ENCODE peak calls at places on chromosomes 11 and 22, in seven cellular contexts. R is esophagus squamous epithelium, F is RWPE1, H is dorsolateral prefrontal cortex, D is psoas muscle, Q is endothelial cell of umbilical vein, K is lower leg skin. U is an unnamed sample.

GRCh38 chr11:63909621-63910506 is 7.1 kb downstream of the RCOR2 start:
- DNase-seq in F (no peak), K (no peak), H (no peak), R (no peak), Q (no peak), D (no peak), U (peak)

GRCh38 chr11:47464479-47464878 is 15.5 kb upstream of the RAPSN start:
- DNase-seq in K (no peak), R (no peak), F (no peak), H (no peak), Q (no peak), D (no peak), U (peak)

GRCh38 chr11:120340529-120340928 is 4.3 kb downstream of the ARHGEF12 start:
- DNase-seq in Q (peak), K (no peak), F (peak), D (no peak), H (no peak), R (no peak), U (no peak)

GRCh38 chr11:74019104-74019738 is 10.3 kb upstream of the UCP3 start:
- DNase-seq in R (no peak), Q (no peak), H (no peak), K (peak), D (no peak), F (no peak), U (no peak)

GRCh38 chr11:64710418-64711137 is 12.4 kb downstream of the NRXN2 start:
- DNase-seq in H (no peak), R (no peak), K (no peak), F (peak), Q (no peak), D (no peak), U (no peak)

GRCh38 chr11:71180694-71181466 is 71.5 kb downstream of the SHANK2 start:
- DNase-seq in F (no peak), D (no peak), K (peak), H (no peak), R (no peak), Q (no peak), U (no peak)

GRCh38 chr22:33271390-33272161 is 213.4 kb upstream of the SYN3 start:
- DNase-seq in H (peak), D (peak), F (no peak), K (no peak), R (no peak), Q (no peak), U (no peak)

GRCh38 chr22:23705358-23705757 is 14.5 kb downstream of the RGL4 start:
- DNase-seq in H (no peak), R (no peak), Q (no peak), F (no peak), K (no peak), D (no peak), U (no peak)

GRCh38 chr11:73664894-73665293 is 18.5 kb downstream of the PLEKHB1 start:
- DNase-seq in K (peak), R (no peak), H (no peak), F (no peak), D (no peak), Q (no peak), U (no peak)

GRCh38 chr11:100636536-100636935 is 50.6 kb upstream of the ARHGAP42 start:
- DNase-seq in D (no peak), R (no peak), K (no peak), Q (no peak), H (no peak), F (no peak), U (no peak)

GRCh38 chr11:95338430-95338991 is 107.5 kb upstream of the SESN3 start:
- DNase-seq in F (no peak), R (no peak), H (peak), Q (peak), D (peak), K (no peak), U (no peak)

GRCh38 chr22:45083659-45084305 is 74.0 kb upstream of the PHF21B start:
- DNase-seq in K (no peak), D (no peak), Q (no peak), R (no peak), F (peak), H (no peak), U (no peak)

GRCh38 chr11:19938051-19938856 is 222.0 kb downstream of the DBX1 start:
- DNase-seq in R (no peak), D (peak), Q (peak), H (no peak), F (peak), K (no peak), U (peak)

GRCh38 chr11:69144316-69144715 is 11.4 kb upstream of the SMIM38 start:
- DNase-seq in H (no peak), R (no peak), D (no peak), F (no peak), K (peak), Q (no peak), U (no peak)

GRCh38 chr11:614583-615452 is 932 bp downstream of the IRF7 start:
- DNase-seq in Q (no peak), K (peak), R (no peak), H (no peak), F (peak), D (peak), U (no peak)

GRCh38 chr11:108672113-108672512 is 7.2 kb downstream of the DDX10 start:
- DNase-seq in Q (peak), R (no peak), F (no peak), H (no peak), D (no peak), K (no peak), U (no peak)

GRCh38 chr11:13781153-13781552 is 112.7 kb downstream of the FAR1 start:
- DNase-seq in R (no peak), D (no peak), F (no peak), H (no peak), Q (no peak), K (no peak), U (no peak)

GRCh38 chr11:61577383-61578118 is 3.3 kb downstream of the SYT7 start:
- DNase-seq in R (no peak), K (no peak), Q (no peak), F (no peak), H (no peak), D (no peak), U (peak)

GRCh38 chr11:59183768-59184167 is 11.8 kb downstream of the DTX4 start:
- DNase-seq in Q (no peak), F (no peak), D (no peak), K (no peak), H (no peak), R (no peak), U (no peak)

GRCh38 chr11:113436672-113437252 is 38.4 kb downstream of the DRD2 start:
- DNase-seq in R (no peak), K (no peak), D (no peak), F (no peak), Q (no peak), H (no peak), U (peak)

DNA sequence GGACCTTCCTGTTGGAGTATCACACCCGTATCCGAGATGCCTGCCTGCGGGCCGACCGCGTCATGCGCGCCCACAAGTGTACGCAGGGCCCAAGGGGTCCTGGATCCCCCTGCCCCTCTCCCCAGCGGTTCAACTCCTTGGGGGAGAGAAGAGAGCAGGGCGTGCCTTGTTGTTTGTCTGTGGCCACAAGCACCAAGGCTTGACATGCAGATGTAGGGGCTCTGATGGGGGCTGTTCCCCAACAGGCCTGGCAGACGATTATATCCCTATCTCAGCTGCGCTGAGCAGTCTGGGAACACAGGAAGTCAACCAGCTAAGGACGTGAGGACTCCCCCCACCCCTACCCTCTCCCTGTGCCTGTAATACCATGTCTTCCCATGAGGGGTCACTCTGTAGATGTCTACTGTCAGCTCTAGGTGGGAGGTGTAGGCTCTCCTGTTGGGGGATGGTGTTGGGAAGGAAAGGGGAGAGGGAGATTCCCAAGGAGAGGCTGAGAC is 6.8 kb downstream of the CFL1 start:
- DNase-seq in Q (no peak), H (no peak), D (no peak), F (no peak), R (no peak), K (no peak), U (no peak)
- TF ChIP-seq CTCF in Q (peak), H (no peak), D (peak), F (no peak), R (peak), K (no peak), U (peak)

GRCh38 chr11:91373497-91373896 is 851.1 kb upstream of the FAT3 start:
- DNase-seq in R (no peak), F (no peak), D (no peak), Q (no peak), H (no peak), K (no peak), U (no peak)
- TF ChIP-seq CTCF in R (no peak), F (no peak), D (no peak), Q (no peak), H (no peak), K (no peak), U (no peak)

DNA sequence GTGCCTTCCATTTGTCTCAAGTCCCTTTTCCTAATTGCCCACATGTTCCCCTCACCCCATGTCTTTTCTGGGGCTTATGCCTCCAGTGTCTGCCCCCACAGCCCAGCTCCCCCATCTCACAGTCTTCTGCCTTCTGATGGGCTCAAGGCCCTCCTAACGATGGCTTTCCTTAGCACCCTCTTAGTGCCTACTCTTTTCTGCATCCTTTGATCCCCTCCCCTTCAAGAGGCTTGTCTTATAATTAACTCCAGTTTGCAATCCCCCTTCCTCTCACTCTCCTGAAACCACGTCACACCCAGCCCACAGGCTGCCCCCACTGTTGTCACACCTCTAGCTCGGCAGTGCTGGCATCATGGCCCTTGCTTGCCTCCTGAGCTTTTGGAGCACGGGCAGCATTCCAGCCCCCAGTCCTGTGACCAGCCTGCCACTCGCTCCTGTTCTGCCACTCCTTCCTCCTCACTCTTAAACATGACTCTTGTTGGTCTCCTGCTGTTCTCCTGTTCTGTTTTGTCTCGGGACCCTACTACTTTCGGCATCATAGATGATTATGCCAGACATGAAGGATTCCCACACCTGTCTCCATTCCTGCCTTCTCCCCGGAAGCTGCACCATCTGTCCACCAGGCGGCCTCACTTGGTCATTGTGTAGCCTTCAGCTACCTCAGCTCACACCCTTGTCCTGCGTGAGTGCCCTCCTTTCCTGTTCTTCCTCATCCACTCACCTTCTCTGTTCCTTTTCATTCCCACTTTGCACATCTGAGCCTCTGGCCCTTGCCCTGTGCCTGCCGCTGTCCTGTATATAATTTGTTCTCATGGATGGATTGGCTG is 26.1 kb downstream of the UBE2L3 start:
- DNase-seq in H (peak), R (no peak), F (no peak), K (no peak), Q (no peak), D (no peak), U (peak)
- TF ChIP-seq CTCF in H (no peak), R (no peak), F (no peak), K (no peak), Q (peak), D (no peak), U (peak)

GRCh38 chr11:107102692-107103463 is 84.6 kb upstream of the GUCY1A2 start:
- DNase-seq in F (no peak), D (peak), Q (no peak), H (no peak), R (no peak), K (peak), U (no peak)
- TF ChIP-seq CTCF in F (no peak), D (no peak), Q (no peak), H (no peak), R (no peak), K (no peak), U (no peak)